ENCODE peak calls at places on chromosomes 5 and 9, in eight cellular contexts. J is posterior cingulate gyrus; Z is NCI-H82; S is fibroblast of mammary gland; B is stimulated activated CD4-positive, alpha-beta T cell treated with anti-CD3 and anti-CD28 coated beads, Interleukin-2, amount 100 ng/mL, for 48 hours; T is aorta; L is MV-4-11; D is CD8-positive, alpha-beta memory T cell. A is an unnamed sample.

GRCh38 chr9:113635586-113635985 is 172.1 kb downstream of the RGS3 start:
- DNase-seq in D (no peak), T (no peak), L (no peak), Z (no peak), J (no peak), B (no peak), S (no peak), A (no peak)

GRCh38 chr5:140284013-140284412 is 18.9 kb downstream of the PFDN1 start:
- DNase-seq in L (no peak), T (no peak), Z (no peak), J (no peak), D (no peak), B (no peak), S (no peak), A (no peak)

GRCh38 chr5:133220851-133221674 is 169.2 kb downstream of the HSPA4 start:
- DNase-seq in B (no peak), Z (no peak), D (no peak), J (no peak), L (no peak), T (no peak), S (no peak), A (no peak)

GRCh38 chr5:150023136-150023535 is 22.6 kb downstream of the HMGXB3 start:
- DNase-seq in T (no peak), J (no peak), Z (no peak), L (peak), B (no peak), D (no peak), S (no peak), A (no peak)

GRCh38 chr5:110844251-110844650 is 105.4 kb downstream of the SLC25A46 start:
- DNase-seq in S (no peak), B (no peak), T (no peak), Z (no peak), J (no peak), D (no peak), L (no peak), A (no peak)

GRCh38 chr9:3040761-3041160 is 196.9 kb upstream of the PUM3 start:
- DNase-seq in Z (no peak), B (no peak), D (no peak), T (no peak), L (no peak), J (no peak), S (no peak), A (no peak)

GRCh38 chr5:6899215-6899614 is 186.0 kb downstream of the TENT4A start:
- DNase-seq in Z (peak), L (no peak), J (no peak), T (no peak), D (no peak), B (no peak), S (peak), A (no peak)

GRCh38 chr5:69024241-69024651 is 69.6 kb upstream of the SLC30A5 start:
- DNase-seq in Z (peak), J (no peak), L (peak), T (no peak), B (peak), S (peak), D (no peak), A (no peak)

GRCh38 chr5:16741007-16741406 is 124.2 kb upstream of the RETREG1 start:
- DNase-seq in S (peak), L (no peak), Z (peak), T (no peak), D (no peak), J (no peak), B (no peak), A (no peak)

GRCh38 chr5:127988149-127988755 is 95.3 kb upstream of the SLC12A2 start:
- DNase-seq in D (no peak), S (peak), L (no peak), B (no peak), T (no peak), J (no peak), Z (peak), A (no peak)

GRCh38 chr5:173326501-173326960 is 1.7 kb downstream of the STC2 start:
- DNase-seq in Z (no peak), J (no peak), T (no peak), D (no peak), S (peak), B (no peak), L (peak), A (no peak)

GRCh38 chr9:34452568-34452967 is 5.8 kb downstream of the FAM219A start:
- DNase-seq in T (no peak), B (no peak), Z (no peak), J (no peak), D (no peak), S (no peak), L (no peak), A (no peak)

GRCh38 chr5:81251922-81252321 is 18.8 kb downstream of the CKMT2 start:
- DNase-seq in L (no peak), D (no peak), Z (no peak), T (no peak), B (no peak), J (no peak), S (no peak), A (no peak)

GRCh38 chr5:115543931-115544370 is 624 bp downstream of the FEM1C start:
- DNase-seq in L (peak), D (peak), J (peak), Z (peak), S (peak), T (no peak), B (peak), A (peak)

GRCh38 chr9:93954436-93955355 is at the start of gene BARX1:
- DNase-seq in B (no peak), Z (no peak), D (no peak), J (no peak), S (no peak), T (peak), L (no peak), A (no peak)

GRCh38 chr5:137181685-137182084 is 317.4 kb downstream of the SPOCK1 start:
- DNase-seq in L (no peak), Z (peak), T (no peak), S (no peak), B (no peak), D (no peak), J (no peak), A (no peak)

GRCh38 chr9:5513966-5514365 is 3.6 kb downstream of the PDCD1LG2 start:
- DNase-seq in D (no peak), Z (no peak), J (no peak), B (no peak), S (no peak), L (no peak), T (no peak), A (no peak)